ENCODE peak calls at places on chromosomes 1 and 21, in six cellular contexts. O is AG10803; E is mesenteric fat pad; D is aorta; W is sigmoid colon; C is CD4-positive, alpha-beta memory T cell. Q is an unnamed sample.

GRCh38 chr21:41611966-41612606 is 104.1 kb upstream of the TMPRSS2 start:
- DNase-seq in O (peak; percentile 42), E (no peak), D (no peak), W (peak; percentile 42), C (no peak), Q (peak; percentile 59)

GRCh38 chr1:167273027-167273800 is 52.5 kb downstream of the POU2F1 start:
- DNase-seq in O (peak; percentile 79), E (no peak), D (no peak), W (no peak), C (no peak), Q (no peak)

GRCh38 chr1:200526709-200527612 is 93.6 kb downstream of the KIF14 start:
- DNase-seq in O (peak; percentile 46), E (no peak), D (no peak), W (no peak), C (no peak), Q (no peak)

GRCh38 chr1:27609618-27610240 is 5.8 kb upstream of the AHDC1 start:
- DNase-seq in O (no peak), E (no peak), D (no peak), W (no peak), C (no peak), Q (no peak)

GRCh38 chr1:226185153-226186036 is 1.1 kb downstream of the ACBD3 start:
- DNase-seq in O (peak; percentile 45), E (no peak), D (no peak), W (no peak), C (no peak), Q (no peak)

GRCh38 chr1:83860506-83861221 is 138.3 kb downstream of the TTLL7 start:
- DNase-seq in O (no peak), E (peak; percentile 92), D (peak; percentile 85), W (peak; percentile 77), C (peak; percentile 69), Q (peak; percentile 93)

GRCh38 chr1:223887724-223888428 is 42.1 kb upstream of the TP53BP2 start:
- DNase-seq in O (peak; percentile 90), E (no peak), D (peak; percentile 73), W (no peak), C (no peak), Q (no peak)

GRCh38 chr21:33076600-33077329 is 6.8 kb downstream of the OLIG1 start:
- DNase-seq in O (no peak), E (no peak), D (no peak), W (no peak), C (no peak), Q (no peak)

GRCh38 chr1:203069028-203069804 is 16.6 kb downstream of the MYOG start:
- DNase-seq in O (peak; percentile 29), E (no peak), D (no peak), W (peak; percentile 75), C (no peak), Q (no peak)

GRCh38 chr1:230463760-230464159 is 37.6 kb upstream of the PGBD5 start:
- DNase-seq in O (no peak), E (no peak), D (no peak), W (no peak), C (no peak), Q (no peak)

GRCh38 chr1:74729741-74730478 is 2.9 kb downstream of the CRYZ start:
- DNase-seq in O (peak; percentile 50), E (no peak), D (no peak), W (no peak), C (no peak), Q (no peak)

GRCh38 chr21:43291347-43291950 is 122.6 kb downstream of the CRYAA start:
- DNase-seq in O (no peak), E (no peak), D (peak; percentile 24), W (no peak), C (no peak), Q (peak; percentile 44)

GRCh38 chr1:87215592-87215991 is 113.1 kb upstream of the LMO4 start:
- DNase-seq in O (no peak), E (no peak), D (no peak), W (no peak), C (no peak), Q (no peak)